ENCODE peak calls at places on chromosomes 2 and 18, in nine cellular contexts. Q is sigmoid colon, F is psoas muscle, H is nephron progenitor cell, R is IMR-90, L is activated B cell treated with CpG ODN at 0.5 μM for 24 hours, J is ovary, Z is fibroblast of pulmonary artery, V is foreskin fibroblast. M is an unnamed sample.

GRCh38 chr2:187481543-187481942 is 33.5 kb upstream of the CALCRL start:
- DNase-seq in Q (no peak), F (no peak), H (no peak), R (no peak), L (no peak), J (no peak), Z (no peak), V (no peak), M (no peak)

GRCh38 chr2:149488719-149489440 is 98.7 kb downstream of the MMADHC start:
- DNase-seq in Q (no peak), F (no peak), H (no peak), R (no peak), L (no peak), J (no peak), Z (no peak), V (no peak), M (no peak)

GRCh38 chr18:50159654-50160046 is 35.3 kb downstream of the MYO5B start:
- DNase-seq in Q (no peak), F (no peak), H (no peak), R (no peak), L (no peak), J (no peak), Z (no peak), V (no peak), M (no peak)

GRCh38 chr2:71240794-71241193 is 13.9 kb upstream of the PAIP2B start:
- DNase-seq in Q (no peak), F (no peak), H (no peak), R (no peak), L (no peak), J (peak; percentile 48), Z (no peak), V (no peak), M (no peak)

GRCh38 chr2:97645112-97645699 is 656 bp upstream of the COX5B start:
- DNase-seq in Q (peak; percentile 74), F (peak; percentile 68), H (peak; percentile 24), R (no peak), L (no peak), J (no peak), Z (peak; percentile 10), V (no peak), M (no peak)

GRCh38 chr2:109218087-109218791 is 89.2 kb downstream of the SH3RF3 start:
- DNase-seq in Q (peak; percentile 43), F (no peak), H (no peak), R (peak; percentile 75), L (no peak), J (no peak), Z (no peak), V (no peak), M (no peak)

GRCh38 chr2:238655131-238655860 is 192.6 kb upstream of the TWIST2 start:
- DNase-seq in Q (no peak), F (no peak), H (no peak), R (no peak), L (no peak), J (no peak), Z (no peak), V (peak; percentile 34), M (no peak)

GRCh38 chr2:237324446-237325236 is 89.3 kb downstream of the COL6A3 start:
- DNase-seq in Q (peak; percentile 96), F (no peak), H (no peak), R (peak; percentile 85), L (no peak), J (no peak), Z (peak; percentile 59), V (no peak), M (no peak)

GRCh38 chr18:5879479-5879882 is 15.8 kb downstream of the TMEM200C start:
- DNase-seq in Q (no peak), F (no peak), H (no peak), R (peak; percentile 65), L (no peak), J (no peak), Z (peak; percentile 60), V (peak; percentile 16), M (no peak)

GRCh38 chr2:98445167-98445522 is 487 bp downstream of the INPP4A start:
- DNase-seq in Q (no peak), F (no peak), H (no peak), R (no peak), L (no peak), J (no peak), Z (peak; percentile 24), V (no peak), M (no peak)

GRCh38 chr2:12710301-12710700 is 6.4 kb upstream of the TRIB2 start:
- DNase-seq in Q (no peak), F (no peak), H (no peak), R (no peak), L (no peak), J (no peak), Z (no peak), V (no peak), M (no peak)

GRCh38 chr2:239299218-239299939 is 101.4 kb downstream of the HDAC4 start:
- DNase-seq in Q (peak; percentile 64), F (no peak), H (no peak), R (no peak), L (peak; percentile 12), J (no peak), Z (no peak), V (no peak), M (peak; percentile 52)

GRCh38 chr2:98463081-98463481 is 18.4 kb downstream of the INPP4A start:
- DNase-seq in Q (peak; percentile 35), F (no peak), H (no peak), R (no peak), L (no peak), J (no peak), Z (no peak), V (no peak), M (no peak)

GRCh38 chr18:38759457-38759856 is 1193.9 kb upstream of the CELF4 start:
- DNase-seq in Q (no peak), F (no peak), H (no peak), R (no peak), L (no peak), J (no peak), Z (no peak), V (no peak), M (no peak)

GRCh38 chr2:150495993-150496627 is 8.6 kb upstream of the RND3 start:
- DNase-seq in Q (no peak), F (no peak), H (no peak), R (peak; percentile 99), L (no peak), J (no peak), Z (peak; percentile 95), V (peak; percentile 88), M (no peak)

GRCh38 chr2:146537477-146537876 is 1307.4 kb upstream of the ACVR2A start:
- DNase-seq in Q (no peak), F (no peak), H (no peak), R (no peak), L (no peak), J (no peak), Z (no peak), V (no peak), M (no peak)

GRCh38 chr2:177705511-177705910 is 312.9 kb downstream of the AGPS start:
- DNase-seq in Q (no peak), F (no peak), H (no peak), R (no peak), L (no peak), J (no peak), Z (no peak), V (no peak), M (no peak)

GRCh38 chr2:215579809-215580208 is 143.9 kb upstream of the FN1 start:
- DNase-seq in Q (no peak), F (no peak), H (no peak), R (peak; percentile 90), L (no peak), J (no peak), Z (peak; percentile 87), V (peak; percentile 89), M (no peak)

GRCh38 chr18:70146174-70146573 is 59.3 kb downstream of the RTTN start:
- DNase-seq in Q (no peak), F (no peak), H (no peak), R (no peak), L (no peak), J (no peak), Z (no peak), V (no peak), M (no peak)

GRCh38 chr18:70139138-70139537 is 66.3 kb downstream of the RTTN start:
- DNase-seq in Q (no peak), F (no peak), H (no peak), R (no peak), L (no peak), J (no peak), Z (no peak), V (no peak), M (no peak)

GRCh38 chr18:70142021-70142420 is 63.5 kb downstream of the RTTN start:
- DNase-seq in Q (no peak), F (no peak), H (no peak), R (no peak), L (no peak), J (no peak), Z (no peak), V (no peak), M (no peak)
- TF ChIP-seq CTCF in Q (no peak), F (no peak), H (no peak), R (no peak), L (no peak), J (no peak), Z (no peak), V (no peak), M (no peak)

DNA sequence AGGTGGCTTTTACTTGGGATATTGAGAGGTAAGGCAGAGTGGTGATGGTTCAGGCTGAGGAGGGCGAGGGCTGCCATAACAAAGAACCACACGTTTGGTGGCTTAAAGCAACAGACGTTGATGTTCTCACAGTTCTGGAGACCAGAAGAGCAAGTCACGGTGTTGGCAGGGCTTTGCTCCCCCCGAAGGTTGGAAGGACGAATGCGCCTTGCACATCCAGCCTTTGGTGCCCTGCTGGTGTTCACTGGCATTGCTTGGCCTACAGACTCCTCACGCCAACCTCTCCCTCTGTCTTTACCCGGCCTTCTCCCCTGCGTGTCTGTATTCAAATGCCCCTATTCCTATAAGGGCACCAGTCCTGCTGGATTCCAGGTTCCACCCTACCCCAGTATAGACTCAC is 125.4 kb downstream of the TPO start:
- DNase-seq in Q (no peak), F (no peak), H (no peak), R (peak; percentile 34), L (no peak), J (no peak), Z (peak; percentile 13), V (peak; percentile 7), M (no peak)
- TF ChIP-seq CTCF in Q (no peak), F (no peak), H (peak; percentile 46), R (peak; percentile 64), L (no peak), J (no peak), Z (peak; percentile 32), V (peak; percentile 43), M (peak; percentile 72)

DNA sequence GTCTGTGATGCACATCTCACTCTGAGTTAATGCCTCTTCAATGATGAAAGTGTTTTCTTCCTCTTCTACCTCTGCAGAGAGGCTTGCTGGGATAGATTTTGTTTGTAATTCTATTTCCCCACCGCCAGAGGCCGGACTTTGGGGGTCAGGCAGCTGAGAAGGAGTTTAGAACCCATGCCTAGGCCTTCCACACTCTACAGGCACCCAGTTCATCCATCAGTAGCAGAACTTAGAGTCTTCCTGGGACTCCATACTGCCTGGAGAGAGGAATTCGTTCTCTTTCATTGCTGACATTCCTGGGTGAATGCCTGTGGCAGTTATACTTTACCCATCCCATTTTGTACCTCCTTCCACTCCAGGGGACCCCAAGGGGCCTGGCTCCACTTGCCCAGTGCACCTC is 9.1 kb downstream of the TPRKB start:
- DNase-seq in Q (no peak), F (no peak), H (no peak), R (no peak), L (no peak), J (no peak), Z (no peak), V (no peak), M (no peak)
- TF ChIP-seq CTCF in Q (no peak), F (no peak), H (no peak), R (no peak), L (no peak), J (no peak), Z (no peak), V (no peak), M (no peak)

GRCh38 chr2:83844490-83844889 is 614.6 kb downstream of the SUCLG1 start:
- DNase-seq in Q (no peak), F (no peak), H (no peak), R (no peak), L (no peak), J (no peak), Z (no peak), V (no peak), M (no peak)
- TF ChIP-seq CTCF in Q (no peak), F (no peak), H (no peak), R (no peak), L (no peak), J (no peak), Z (no peak), V (no peak), M (no peak)

M was measured in chondrocyte.